ENCODE peak calls at places on chromosome 18, in ten cellular contexts. W is GM23248; L is heart left ventricle; H is Panc1; B is mammary epithelial cell; M is body of pancreas; E is CD8-positive, alpha-beta T cell; U is right atrium auricular region; P is A549; Z is adipocyte. T is an unnamed sample.

GRCh38 chr18:51070545-51070944 is 40.5 kb downstream of the SMAD4 start:
- DNase-seq in W (peak; percentile 87), L (no peak), H (no peak), B (peak; percentile 66), M (no peak), E (no peak), U (no peak), P (no peak), Z (peak; percentile 83), T (no peak)

GRCh38 chr18:38663682-38664081 is 1098.1 kb upstream of the CELF4 start:
- DNase-seq in W (no peak), L (no peak), H (no peak), B (no peak), M (no peak), E (no peak), U (no peak), P (no peak), Z (no peak), T (no peak)

GRCh38 chr18:57915848-57916596 is 112.9 kb upstream of the ATP8B1 start:
- DNase-seq in W (no peak), L (no peak), H (no peak), B (no peak), M (no peak), E (no peak), U (no peak), P (no peak), Z (no peak), T (peak; percentile 55)

GRCh38 chr18:2515908-2516625 is 55.2 kb downstream of the METTL4 start:
- DNase-seq in W (peak; percentile 95), L (no peak), H (no peak), B (peak; percentile 91), M (no peak), E (no peak), U (no peak), P (peak; percentile 24), Z (peak; percentile 88), T (no peak)

GRCh38 chr18:55387139-55387984 is 200.6 kb downstream of the TCF4 start:
- DNase-seq in W (no peak), L (no peak), H (no peak), B (no peak), M (no peak), E (no peak), U (no peak), P (no peak), Z (no peak), T (no peak)

GRCh38 chr18:27004056-27004829 is 138.7 kb upstream of the AQP4 start:
- DNase-seq in W (peak; percentile 38), L (no peak), H (no peak), B (no peak), M (no peak), E (no peak), U (no peak), P (no peak), Z (peak; percentile 63), T (no peak)

GRCh38 chr18:28398491-28398890 is 221.6 kb upstream of the CDH2 start:
- DNase-seq in W (no peak), L (no peak), H (no peak), B (no peak), M (no peak), E (no peak), U (no peak), P (no peak), Z (no peak), T (no peak)

GRCh38 chr18:43780782-43781340 is 503.6 kb upstream of the SYT4 start:
- DNase-seq in W (peak; percentile 87), L (no peak), H (no peak), B (peak; percentile 66), M (no peak), E (no peak), U (no peak), P (no peak), Z (peak; percentile 75), T (no peak)

GRCh38 chr18:46843372-46843771 is 73.9 kb downstream of the PIAS2 start:
- DNase-seq in W (no peak), L (no peak), H (no peak), B (no peak), M (no peak), E (no peak), U (no peak), P (no peak), Z (no peak), T (no peak)

GRCh38 chr18:45792551-45793294 is 32.8 kb upstream of the SIGLEC15 start:
- DNase-seq in W (peak; percentile 25), L (no peak), H (no peak), B (no peak), M (no peak), E (no peak), U (no peak), P (no peak), Z (no peak), T (no peak)

GRCh38 chr18:45926691-45927090 is 40.4 kb downstream of the EPG5 start:
- DNase-seq in W (no peak), L (no peak), H (no peak), B (no peak), M (no peak), E (no peak), U (no peak), P (no peak), Z (no peak), T (no peak)

GRCh38 chr18:21656402-21656801 is 44.3 kb downstream of the SNRPD1 start:
- DNase-seq in W (peak; percentile 38), L (no peak), H (no peak), B (no peak), M (no peak), E (no peak), U (no peak), P (no peak), Z (peak; percentile 65), T (no peak)

GRCh38 chr18:26909599-26910290 is 44.2 kb upstream of the AQP4 start:
- DNase-seq in W (peak; percentile 9), L (no peak), H (no peak), B (peak; percentile 36), M (no peak), E (no peak), U (no peak), P (no peak), Z (no peak), T (no peak)

GRCh38 chr18:3603460-3604259 is 153.7 kb downstream of the TGIF1 start:
- DNase-seq in W (peak; percentile 98), L (no peak), H (peak; percentile 92), B (peak; percentile 92), M (peak; percentile 63), E (no peak), U (no peak), P (no peak), Z (peak; percentile 98), T (no peak)

GRCh38 chr18:63088262-63088661 is 231.3 kb downstream of the BCL2 start:
- DNase-seq in W (no peak), L (no peak), H (no peak), B (no peak), M (no peak), E (no peak), U (no peak), P (no peak), Z (no peak), T (no peak)

GRCh38 chr18:31100598-31101147 is 1.5 kb downstream of the DSC2 start:
- DNase-seq in W (no peak), L (peak; percentile 36), H (no peak), B (peak; percentile 50), M (no peak), E (no peak), U (no peak), P (no peak), Z (no peak), T (peak; percentile 62)

GRCh38 chr18:5891361-5892215 is 3.7 kb downstream of the TMEM200C start:
- DNase-seq in W (no peak), L (no peak), H (no peak), B (no peak), M (no peak), E (no peak), U (no peak), P (no peak), Z (no peak), T (no peak)

GRCh38 chr18:25056456-25056855 is 295.5 kb downstream of the ZNF521 start:
- DNase-seq in W (no peak), L (no peak), H (no peak), B (no peak), M (no peak), E (no peak), U (no peak), P (no peak), Z (no peak), T (no peak)
- H3K4me1 ChIP-seq in W (peaks cover 5% of the 10 kb centered on the region), L (no peaks in the 10 kb centered on the region), H (no peaks in the 10 kb centered on the region), B (peaks cover 12% of the 10 kb centered on the region), M (no peaks in the 10 kb centered on the region), E (no peaks in the 10 kb centered on the region), U (no peaks in the 10 kb centered on the region), P (no peaks in the 10 kb centered on the region), Z (peaks cover 10% of the 10 kb centered on the region), T (no peaks in the 10 kb centered on the region)

GRCh38 chr18:9139400-9140039 is 2.9 kb downstream of the ANKRD12 start:
- DNase-seq in W (peak; percentile 29), L (no peak), H (no peak), B (no peak), M (no peak), E (no peak), U (no peak), P (no peak), Z (no peak), T (no peak)
- H3K4me1 ChIP-seq in W (peaks cover 37% of the 10 kb centered on the region), L (peaks cover 63% of the 10 kb centered on the region), H (peaks cover 43% of the 10 kb centered on the region), B (peaks cover 19% of the 10 kb centered on the region), M (peaks cover 56% of the 10 kb centered on the region), E (peaks cover 73% of the 10 kb centered on the region), U (peaks cover 54% of the 10 kb centered on the region), P (peaks cover 54% of the 10 kb centered on the region), Z (peaks cover 46% of the 10 kb centered on the region), T (peaks cover 37% of the 10 kb centered on the region)

GRCh38 chr18:12862467-12862866 is 21.6 kb downstream of the PTPN2 start:
- DNase-seq in W (no peak), L (no peak), H (no peak), B (peak; percentile 85), M (peak; percentile 20), E (no peak), U (no peak), P (no peak), Z (no peak), T (no peak)

GRCh38 chr18:12862874-12863482 is 21.1 kb downstream of the PTPN2 start:
- DNase-seq in W (no peak), L (no peak), H (no peak), B (no peak), M (no peak), E (no peak), U (no peak), P (no peak), Z (no peak), T (no peak)

GRCh38 chr18:12861637-12862036 is 22.4 kb downstream of the PTPN2 start:
- DNase-seq in W (no peak), L (no peak), H (no peak), B (no peak), M (no peak), E (no peak), U (no peak), P (no peak), Z (no peak), T (no peak)

GRCh38 chr18:12860530-12860929 is 23.5 kb downstream of the PTPN2 start:
- DNase-seq in W (no peak), L (no peak), H (no peak), B (no peak), M (no peak), E (no peak), U (no peak), P (no peak), Z (no peak), T (no peak)

GRCh38 chr18:12863687-12864086 is 20.4 kb downstream of the PTPN2 start:
- DNase-seq in W (peak; percentile 42), L (no peak), H (no peak), B (no peak), M (no peak), E (no peak), U (no peak), P (no peak), Z (no peak), T (no peak)
- H3K4me1 ChIP-seq in W (no peaks in the 10 kb centered on the region), L (no peaks in the 10 kb centered on the region), H (no peaks in the 10 kb centered on the region), B (peaks cover 20% of the 10 kb centered on the region), M (peaks cover 26% of the 10 kb centered on the region), E (peaks cover 6% of the 10 kb centered on the region), U (no peaks in the 10 kb centered on the region), P (peaks cover 17% of the 10 kb centered on the region), Z (no peaks in the 10 kb centered on the region), T (peaks cover 16% of the 10 kb centered on the region)

GRCh38 chr18:74226666-74227065 is 65.1 kb downstream of the CYB5A start:
- DNase-seq in W (no peak), L (no peak), H (no peak), B (no peak), M (no peak), E (no peak), U (no peak), P (no peak), Z (no peak), T (no peak)
- H3K4me1 ChIP-seq in W (no peaks in the 10 kb centered on the region), L (no peaks in the 10 kb centered on the region), H (no peaks in the 10 kb centered on the region), B (no peaks in the 10 kb centered on the region), M (peaks cover 81% of the 10 kb centered on the region), E (no peaks in the 10 kb centered on the region), U (no peaks in the 10 kb centered on the region), P (peaks cover 8% of the 10 kb centered on the region), Z (peaks cover 19% of the 10 kb centered on the region), T (no peaks in the 10 kb centered on the region)